ENCODE peak calls at places on chromosomes 4 and X, in eight cellular contexts. X, J, L, M, Y, A, W and T are unnamed samples.
A peak's percentile ranks its signal among the peaks of the same experiment; 100 is the strongest.

GRCh38 chr4:40417941-40418340 is 82.8 kb downstream of the CHRNA9 start:
- ATAC-seq in L (no peak), W (no peak), J (no peak), X (no peak), Y (peak; percentile 23), M (no peak), A (no peak), T (no peak)

GRCh38 chr4:16457944-16458343 is 231.7 kb upstream of the TAPT1 start:
- ATAC-seq in W (no peak), L (no peak), Y (no peak), J (peak; percentile 83), M (no peak), A (no peak), X (no peak), T (no peak)

GRCh38 chr4:169148851-169149250 is 121.9 kb downstream of the SH3RF1 start:
- ATAC-seq in L (no peak), Y (no peak), J (no peak), W (no peak), M (no peak), A (no peak), X (no peak), T (no peak)

GRCh38 chr4:114519368-114519767 is 79.2 kb upstream of the UGT8 start:
- ATAC-seq in A (no peak), Y (no peak), W (no peak), X (no peak), M (no peak), L (no peak), J (no peak), T (no peak)

GRCh38 chrX:68754406-68754805 is 74.4 kb upstream of the EFNB1 start:
- ATAC-seq in A (no peak), J (no peak), W (no peak), M (no peak), Y (no peak), L (no peak), X (no peak), T (no peak)

GRCh38 chrX:131802836-131803626 is 220.1 kb upstream of the STK26 start:
- ATAC-seq in L (peak; percentile 99), M (no peak), Y (peak; percentile 99), A (peak; percentile 98), X (peak; percentile 78), W (peak; percentile 79), J (no peak), T (peak; percentile 93)

GRCh38 chr4:36316544-36317082 is 35.2 kb downstream of the DTHD1 start:
- ATAC-seq in Y (no peak), J (no peak), L (no peak), X (no peak), M (no peak), A (no peak), W (no peak), T (no peak)

GRCh38 chr4:110073045-110073845 is 125.2 kb downstream of the ELOVL6 start:
- ATAC-seq in A (no peak), Y (peak; percentile 79), X (no peak), W (no peak), J (no peak), L (no peak), M (no peak), T (no peak)

GRCh38 chrX:103417370-103417769 is 41.0 kb downstream of the BEX3 start:
- ATAC-seq in W (no peak), M (no peak), A (no peak), L (no peak), J (no peak), Y (no peak), X (peak; percentile 88), T (no peak)

GRCh38 chrX:72105436-72105835 is 26.3 kb downstream of the RTL5 start:
- ATAC-seq in X (no peak), W (no peak), M (peak; percentile 76), L (no peak), J (no peak), Y (no peak), A (no peak), T (no peak)

GRCh38 chrX:15405846-15406245 is 21.6 kb upstream of the VEGFD start:
- ATAC-seq in X (no peak), W (no peak), J (no peak), M (no peak), Y (no peak), A (peak; percentile 37), L (no peak), T (peak; percentile 54)

GRCh38 chr4:98642991-98643426 is 15.4 kb downstream of the TSPAN5 start:
- ATAC-seq in A (peak; percentile 92), Y (peak; percentile 96), M (peak; percentile 39), X (no peak), L (peak; percentile 96), W (no peak), J (peak; percentile 91), T (no peak)

GRCh38 chrX:45172890-45173289 is 27.8 kb downstream of the DIPK2B start:
- ATAC-seq in M (no peak), L (peak; percentile 85), W (peak; percentile 72), X (no peak), A (peak; percentile 53), Y (no peak), J (peak; percentile 90), T (no peak)

GRCh38 chr4:3497095-3497494 is 34.0 kb downstream of the DOK7 start:
- ATAC-seq in W (no peak), M (no peak), L (no peak), J (no peak), A (no peak), Y (no peak), X (no peak), T (no peak)

GRCh38 chrX:3581609-3582108 is 131.8 kb downstream of the PRKX start:
- ATAC-seq in J (no peak), A (no peak), M (no peak), L (no peak), Y (no peak), X (no peak), W (no peak), T (no peak)

GRCh38 chr4:156956359-156956758 is 15.2 kb downstream of the PDGFC start:
- ATAC-seq in X (no peak), A (no peak), J (no peak), Y (no peak), L (no peak), W (no peak), M (no peak), T (no peak)

GRCh38 chr4:156956947-156957346 is 14.7 kb downstream of the PDGFC start:
- ATAC-seq in L (no peak), W (no peak), X (no peak), Y (peak; percentile 35), M (no peak), A (no peak), J (no peak), T (no peak)

GRCh38 chr4:156959298-156959702 is 12.3 kb downstream of the PDGFC start:
- ATAC-seq in J (peak; percentile 48), A (no peak), Y (no peak), X (no peak), W (no peak), M (no peak), L (no peak), T (no peak)

GRCh38 chr4:156957558-156957957 is 14.0 kb downstream of the PDGFC start:
- ATAC-seq in J (peak; percentile 40), L (no peak), M (no peak), W (no peak), X (no peak), A (no peak), Y (no peak), T (no peak)

DNA sequence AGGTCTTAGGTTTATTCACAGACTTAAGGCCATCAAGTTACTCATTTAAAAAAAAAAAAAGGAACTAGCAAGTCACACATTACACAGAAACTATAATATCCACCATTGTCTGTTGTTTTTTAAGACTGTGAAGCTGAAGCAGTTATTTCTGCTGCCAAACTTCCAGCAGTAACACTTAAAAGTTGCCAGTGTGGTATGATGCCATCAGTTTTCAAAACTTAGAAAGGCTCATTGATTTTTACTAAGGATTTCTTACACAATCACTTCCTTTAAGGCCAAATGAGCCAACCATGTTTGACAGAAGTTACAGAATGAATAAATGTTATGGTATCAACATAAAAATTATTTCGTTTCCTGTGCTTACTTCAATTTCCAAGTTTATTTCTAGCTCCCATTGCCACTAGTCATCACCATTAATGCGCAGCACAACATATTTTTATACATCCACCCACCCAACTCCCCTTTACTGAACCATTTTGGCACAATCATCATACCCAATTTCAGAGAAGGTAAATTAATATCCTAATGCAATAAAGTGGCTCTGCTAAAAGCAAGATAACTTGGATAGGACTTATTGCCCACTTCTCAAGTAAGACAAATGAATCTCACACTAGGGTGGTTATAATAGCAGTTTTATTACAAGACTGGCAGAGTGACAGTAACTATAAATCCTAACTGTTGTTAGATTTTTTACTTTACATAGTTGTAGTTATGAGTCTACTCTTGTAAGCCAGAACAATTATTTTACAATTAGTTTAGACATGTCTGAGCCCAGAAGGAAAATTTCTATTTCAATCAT is 13.1 kb downstream of the PDGFC start:
- ATAC-seq in L (no peak), J (no peak), X (no peak), A (peak; percentile 18), M (no peak), Y (peak; percentile 32), W (no peak), T (no peak)
- H3K27ac ChIP-seq in L (no peak overlapping the region), J (peak overlapping the region; percentile 69), X (no peak overlapping the region), A (no peak overlapping the region), M (no peak overlapping the region), Y (no peak overlapping the region), W (no peak overlapping the region), T (peak overlapping the region; percentile 13)

DNA sequence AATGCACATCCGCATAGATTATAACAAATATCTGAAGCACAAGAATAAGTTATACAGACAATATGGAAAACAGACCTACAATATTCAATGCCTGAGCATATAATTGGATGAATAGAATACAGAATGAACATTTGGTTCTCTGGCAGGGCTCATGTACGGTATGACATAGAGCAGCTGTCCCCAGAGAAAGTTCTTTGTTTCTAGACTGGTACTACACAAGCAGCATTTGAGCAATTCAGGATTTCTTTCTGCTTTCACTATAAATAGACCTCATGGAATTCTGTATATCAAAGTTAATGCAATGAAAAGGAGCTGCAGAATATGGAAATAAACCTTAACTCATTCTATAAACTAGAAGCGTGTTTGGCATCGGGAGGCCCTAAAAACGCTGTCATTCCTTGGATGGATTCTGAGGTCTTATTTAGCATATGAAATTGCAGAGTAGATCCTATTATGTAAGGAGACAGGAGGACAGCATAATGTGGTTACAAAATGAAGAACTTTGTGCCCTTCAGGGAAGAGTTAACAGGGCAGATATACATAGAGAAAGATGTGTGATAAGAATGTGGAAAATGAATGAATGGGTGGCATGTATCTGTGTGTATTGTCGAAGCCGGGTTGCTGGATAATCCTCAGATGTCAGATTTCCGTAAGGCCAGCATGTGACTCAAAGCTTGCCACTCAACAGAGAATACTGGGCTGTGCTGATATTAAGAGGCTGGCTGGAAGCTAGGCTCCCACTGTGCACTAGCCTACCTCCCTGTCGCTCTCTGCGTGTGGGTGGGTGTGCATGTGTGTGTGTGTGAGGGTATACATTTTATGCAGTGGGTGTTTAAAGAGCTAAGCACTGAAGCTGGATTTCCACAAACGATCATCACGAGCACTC is 103.3 kb upstream of the SLC4A4 start:
- ATAC-seq in W (no peak), A (no peak), X (no peak), J (no peak), Y (no peak), M (no peak), L (no peak), T (no peak)
- H3K27ac ChIP-seq in W (no peak overlapping the region), A (no peak overlapping the region), X (no peak overlapping the region), J (no peak overlapping the region), Y (no peak overlapping the region), M (no peak overlapping the region), L (no peak overlapping the region), T (no peak overlapping the region)

GRCh38 chrX:63101879-63102620 is 249.1 kb downstream of the SPIN4 start:
- ATAC-seq in W (no peak), J (no peak), Y (no peak), M (no peak), L (no peak), X (no peak), A (no peak), T (no peak)
- H3K27ac ChIP-seq in W (no peak overlapping the region), J (no peak overlapping the region), Y (no peak overlapping the region), M (no peak overlapping the region), L (no peak overlapping the region), X (no peak overlapping the region), A (no peak overlapping the region), T (no peak overlapping the region)

GRCh38 chrX:18010251-18010650 is 149.2 kb upstream of the RAI2 start:
- ATAC-seq in L (no peak), M (no peak), Y (peak; percentile 61), A (no peak), W (no peak), X (no peak), J (no peak), T (no peak)
- H3K27ac ChIP-seq in L (no peak overlapping the region), M (no peak overlapping the region), Y (no peak overlapping the region), A (no peak overlapping the region), W (no peak overlapping the region), X (no peak overlapping the region), J (no peak overlapping the region), T (no peak overlapping the region)